ENCODE peak calls at places on chromosome 21, in six cellular contexts. B is PC-9, I is pancreas, S is lower leg skin, U is OCI-LY7, V is fibroblast of pulmonary artery. Q is an unnamed sample.

GRCh38 chr21:38467369-38467768 is 30.9 kb downstream of the ERG start:
- DNase-seq in B (no peak), V (no peak), I (no peak), S (no peak), U (no peak), Q (no peak)

GRCh38 chr21:27425574-27425973 is 458.7 kb upstream of the ADAMTS5 start:
- DNase-seq in I (no peak), V (peak; percentile 40), B (no peak), S (no peak), U (no peak), Q (peak; percentile 46)

GRCh38 chr21:33897739-33898138 is 17.9 kb downstream of the ATP5PO start:
- DNase-seq in B (no peak), I (no peak), S (no peak), U (no peak), V (no peak), Q (no peak)

GRCh38 chr21:21159253-21159899 is 161.2 kb downstream of the NCAM2 start:
- DNase-seq in V (peak; percentile 7), I (no peak), B (no peak), U (no peak), S (no peak), Q (no peak)

GRCh38 chr21:31665397-31665796 is 5.9 kb downstream of the SOD1 start:
- DNase-seq in B (no peak), U (no peak), V (peak; percentile 35), S (no peak), I (no peak), Q (peak; percentile 73)

GRCh38 chr21:17466166-17466565 is 46.7 kb upstream of the CXADR start:
- DNase-seq in I (no peak), U (no peak), S (no peak), V (peak; percentile 67), B (peak; percentile 39), Q (peak; percentile 71)

GRCh38 chr21:22900511-22900910 is 1902.3 kb downstream of the NCAM2 start:
- DNase-seq in S (no peak), I (no peak), U (no peak), B (peak; percentile 80), V (no peak), Q (peak; percentile 45)

GRCh38 chr21:35016071-35016470 is 33.0 kb downstream of the RUNX1 start:
- DNase-seq in B (peak; percentile 44), V (no peak), U (no peak), I (no peak), S (no peak), Q (no peak)

GRCh38 chr21:16589046-16589445 is 859.3 kb downstream of the USP25 start:
- DNase-seq in I (no peak), B (peak; percentile 43), V (no peak), S (no peak), U (no peak), Q (no peak)

GRCh38 chr21:44914176-44914874 is 6.4 kb downstream of the ITGB2 start:
- DNase-seq in I (peak; percentile 59), B (peak; percentile 63), U (peak; percentile 69), S (no peak), V (no peak), Q (no peak)

GRCh38 chr21:35256468-35256988 is 207.4 kb upstream of the RUNX1 start:
- DNase-seq in V (peak; percentile 99), S (peak; percentile 89), I (peak; percentile 89), U (no peak), B (peak; percentile 98), Q (peak; percentile 100)

GRCh38 chr21:35273331-35273730 is 224.2 kb upstream of the RUNX1 start:
- DNase-seq in B (peak; percentile 86), U (no peak), V (no peak), I (no peak), S (no peak), Q (no peak)

GRCh38 chr21:34707876-34708325 is 39.1 kb downstream of the CLIC6 start:
- DNase-seq in U (peak; percentile 31), S (peak; percentile 37), B (no peak), I (no peak), V (no peak), Q (no peak)

GRCh38 chr21:42164064-42164789 is 54.7 kb upstream of the ABCG1 start:
- DNase-seq in V (peak; percentile 47), S (peak; percentile 91), B (no peak), U (peak; percentile 87), I (no peak), Q (peak; percentile 50)
- TF ChIP-seq CTCF in V (peak; percentile 47), S (no peak), B (peak; percentile 71), U (peak; percentile 99), I (peak; percentile 20), Q (peak; percentile 70)

GRCh38 chr21:39610705-39611104 is 2.0 kb upstream of the B3GALT5 start:
- DNase-seq in B (no peak), V (no peak), S (no peak), U (no peak), I (no peak), Q (peak; percentile 55)

GRCh38 chr21:39613029-39613934 is 542 bp downstream of the B3GALT5 start:
- DNase-seq in V (no peak), U (no peak), S (no peak), B (no peak), I (no peak), Q (peak; percentile 33)

GRCh38 chr21:39611547-39612190 is 1.1 kb upstream of the B3GALT5 start:
- DNase-seq in I (no peak), S (no peak), V (no peak), B (no peak), U (no peak), Q (peak; percentile 24)

GRCh38 chr21:39616373-39616772 is 3.6 kb downstream of the B3GALT5 start:
- DNase-seq in S (no peak), I (no peak), V (no peak), B (no peak), U (no peak), Q (no peak)

GRCh38 chr21:39612233-39613028 is at the start of gene B3GALT5:
- DNase-seq in V (no peak), B (no peak), I (peak; percentile 76), U (no peak), S (no peak), Q (peak; percentile 34)
- H3K4me3 ChIP-seq in V (no peak within 1 kb of the TSS), B (no peak within 1 kb of the TSS), I (peak within 1 kb of the TSS; percentile 29), U (no peak within 1 kb of the TSS), S (peak within 1 kb of the TSS; percentile 13), Q (peak within 1 kb of the TSS; percentile 51)

DNA sequence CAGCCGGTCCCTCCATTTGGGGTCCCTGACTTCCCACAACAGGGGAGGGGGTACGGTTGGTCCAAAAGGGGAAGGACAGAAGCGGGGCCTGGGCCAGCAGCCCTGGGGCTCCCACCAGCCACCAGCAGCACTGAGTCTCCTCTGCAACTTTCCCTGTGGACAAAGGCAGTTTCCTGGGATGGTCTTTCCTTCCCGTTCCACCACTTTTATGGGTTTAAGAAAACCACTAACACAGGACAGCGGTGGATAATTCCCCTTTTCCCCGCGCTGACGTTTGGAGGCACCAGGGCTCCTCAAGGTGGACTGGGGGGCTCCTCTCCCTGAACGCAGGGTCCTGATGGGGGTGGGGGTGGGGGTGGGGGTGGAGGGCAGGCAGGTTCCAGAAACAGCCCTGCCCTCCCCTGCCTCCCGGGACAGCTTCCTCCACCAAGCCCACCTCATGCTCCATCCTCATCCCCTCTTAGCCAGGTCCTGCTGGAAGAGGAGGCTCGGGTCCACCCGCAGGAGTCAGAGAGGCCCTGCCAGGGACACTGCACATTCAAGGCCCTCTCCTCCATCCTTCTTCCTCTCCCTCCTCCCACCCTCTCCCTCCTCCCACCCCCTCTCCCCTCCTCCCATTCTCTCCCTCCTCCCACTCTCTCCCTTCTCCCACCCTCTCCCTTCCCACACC is 4.8 kb upstream of the COL6A1 start:
- DNase-seq in B (no peak), S (peak; percentile 68), V (no peak), U (no peak), I (no peak), Q (no peak)
- TF ChIP-seq CTCF in B (no peak), S (no peak), V (no peak), U (no peak), I (no peak), Q (no peak)

GRCh38 chr21:29145354-29145782 is 14.9 kb downstream of the MAP3K7CL start:
- DNase-seq in I (no peak), S (no peak), U (no peak), B (peak; percentile 75), V (peak; percentile 93), Q (peak; percentile 93)

GRCh38 chr21:29148535-29148934 is 18.1 kb downstream of the MAP3K7CL start:
- DNase-seq in V (no peak), B (no peak), S (no peak), I (no peak), U (no peak), Q (peak; percentile 65)

GRCh38 chr21:29144736-29145353 is 14.4 kb downstream of the MAP3K7CL start:
- DNase-seq in V (no peak), B (no peak), I (no peak), S (no peak), U (no peak), Q (peak; percentile 51)

GRCh38 chr21:29145837-29146453 is 15.5 kb downstream of the MAP3K7CL start:
- DNase-seq in U (no peak), S (no peak), I (no peak), V (no peak), B (no peak), Q (no peak)

GRCh38 chr21:29146726-29147125 is 16.3 kb downstream of the MAP3K7CL start:
- DNase-seq in B (no peak), S (no peak), V (no peak), U (no peak), I (no peak), Q (peak; percentile 39)
- H3K4me3 ChIP-seq in B (no peak overlapping the region), S (no peak overlapping the region), V (no peak overlapping the region), U (no peak overlapping the region), I (no peak overlapping the region), Q (no peak overlapping the region)

GRCh38 chr21:26191609-26192008 is 21.0 kb upstream of the APP start:
- DNase-seq in U (no peak), V (no peak), S (no peak), B (no peak), I (no peak), Q (no peak)
- TF ChIP-seq CTCF in U (no peak), V (no peak), S (no peak), B (no peak), I (no peak), Q (no peak)

Q was measured in choroid plexus epithelial cell.